ENCODE peak calls at places on chromosomes 13 and 19, in seven cellular contexts. M is stomach; Z is naive thymus-derived CD4-positive, alpha-beta T cell; T is CD8-positive, alpha-beta T cell; N is breast epithelium; F is heart left ventricle; O is PC-3. Q is an unnamed sample.

GRCh38 chr13:44764334-44764733 is 188.2 kb upstream of the TSC22D1 start:
- DNase-seq in M (peak; percentile 70), Z (no peak), T (no peak), N (no peak), F (no peak), O (no peak), Q (no peak)

GRCh38 chr13:50893211-50893852 is 16.3 kb upstream of the RNASEH2B start:
- DNase-seq in M (no peak), Z (peak; percentile 55), T (peak; percentile 53), N (no peak), F (no peak), O (no peak), Q (no peak)

GRCh38 chr19:2221250-2221831 is 14.8 kb downstream of the PLEKHJ1 start:
- DNase-seq in M (no peak), Z (no peak), T (no peak), N (no peak), F (no peak), O (no peak), Q (no peak)

GRCh38 chr19:27890696-27891095 is 1322.3 kb downstream of the UQCRFS1 start:
- DNase-seq in M (no peak), Z (no peak), T (no peak), N (no peak), F (no peak), O (no peak), Q (no peak)

GRCh38 chr19:50607874-50608785 is 31.6 kb downstream of the SYT3 start:
- DNase-seq in M (peak; percentile 42), Z (peak; percentile 38), T (peak; percentile 71), N (no peak), F (peak; percentile 85), O (peak; percentile 34), Q (peak; percentile 60)

GRCh38 chr19:29247051-29247450 is 34.1 kb upstream of the UQCRFS1 start:
- DNase-seq in M (no peak), Z (no peak), T (no peak), N (no peak), F (no peak), O (no peak), Q (no peak)

GRCh38 chr19:13782537-13782936 is 8.3 kb downstream of the C19orf53 start:
- DNase-seq in M (no peak), Z (no peak), T (no peak), N (no peak), F (no peak), O (no peak), Q (no peak)

GRCh38 chr13:24128112-24128511 is 32.4 kb upstream of the SPATA13 start:
- DNase-seq in M (no peak), Z (no peak), T (no peak), N (peak; percentile 59), F (no peak), O (peak; percentile 30), Q (no peak)

GRCh38 chr13:104843328-104843727 is 1692.1 kb downstream of the EFNB2 start:
- DNase-seq in M (no peak), Z (no peak), T (no peak), N (no peak), F (no peak), O (no peak), Q (no peak)

GRCh38 chr13:46086421-46086922 is 18.4 kb downstream of the CPB2 start:
- DNase-seq in M (no peak), Z (no peak), T (no peak), N (no peak), F (no peak), O (no peak), Q (no peak)

GRCh38 chr19:33819875-33820781 is 23.5 kb downstream of the KCTD15 start:
- DNase-seq in M (peak; percentile 88), Z (no peak), T (peak; percentile 65), N (no peak), F (peak; percentile 92), O (peak; percentile 85), Q (peak; percentile 12)

GRCh38 chr13:38661276-38661675 is 25.6 kb upstream of the FREM2 start:
- DNase-seq in M (no peak), Z (no peak), T (no peak), N (no peak), F (no peak), O (no peak), Q (no peak)

GRCh38 chr13:19152403-19152802 is 29.2 kb downstream of the TUBA3C start:
- DNase-seq in M (no peak), Z (no peak), T (no peak), N (no peak), F (peak; percentile 41), O (no peak), Q (no peak)

GRCh38 chr13:106755542-106755941 is 187.6 kb upstream of the ARGLU1 start:
- DNase-seq in M (no peak), Z (no peak), T (no peak), N (no peak), F (no peak), O (no peak), Q (no peak)

GRCh38 chr19:38739440-38740251 is 4.6 kb downstream of the CAPN12 start:
- DNase-seq in M (no peak), Z (no peak), T (no peak), N (no peak), F (no peak), O (no peak), Q (no peak)

GRCh38 chr19:48372904-48373303 is 8.7 kb downstream of the SYNGR4 start:
- DNase-seq in M (no peak), Z (no peak), T (no peak), N (no peak), F (no peak), O (peak; percentile 88), Q (no peak)

GRCh38 chr13:40211586-40211968 is 454.9 kb downstream of the FOXO1 start:
- DNase-seq in M (no peak), Z (no peak), T (no peak), N (no peak), F (no peak), O (no peak), Q (no peak)

GRCh38 chr19:2235396-2236284 is 489 bp downstream of the PLEKHJ1 start:
- DNase-seq in M (peak; percentile 79), Z (no peak), T (no peak), N (no peak), F (no peak), O (no peak), Q (peak; percentile 13)

GRCh38 chr13:40486518-40487163 is 179.8 kb downstream of the FOXO1 start:
- DNase-seq in M (no peak), Z (no peak), T (no peak), N (no peak), F (no peak), O (no peak), Q (no peak)

GRCh38 chr19:10653482-10653731 is 739 bp upstream of the ILF3 start:
- DNase-seq in M (no peak), Z (no peak), T (no peak), N (no peak), F (no peak), O (no peak), Q (no peak)

GRCh38 chr19:10651821-10652220 is 2.3 kb upstream of the ILF3 start:
- DNase-seq in M (no peak), Z (no peak), T (no peak), N (no peak), F (no peak), O (no peak), Q (peak; percentile 28)

GRCh38 chr19:10654610-10655456 is 687 bp downstream of the ILF3 start:
- DNase-seq in M (peak; percentile 35), Z (peak; percentile 19), T (no peak), N (no peak), F (peak; percentile 77), O (peak; percentile 59), Q (peak; percentile 63)

GRCh38 chr19:10653732-10654609 is at the start of gene ILF3:
- DNase-seq in M (peak; percentile 100), Z (peak; percentile 100), T (peak; percentile 100), N (peak; percentile 100), F (peak; percentile 99), O (peak; percentile 100), Q (peak; percentile 100)

GRCh38 chr19:10655457-10656312 is 1.5 kb downstream of the ILF3 start:
- DNase-seq in M (no peak), Z (no peak), T (no peak), N (no peak), F (no peak), O (peak; percentile 39), Q (no peak)
- H3K4me1 ChIP-seq in M (peaks cover 41% of the 10 kb centered on the region), Z (peaks cover 47% of the 10 kb centered on the region), T (peaks cover 56% of the 10 kb centered on the region), N (no peaks in the 10 kb centered on the region), F (peaks cover 68% of the 10 kb centered on the region), O (peaks cover 27% of the 10 kb centered on the region), Q (peaks cover 62% of the 10 kb centered on the region)

GRCh38 chr13:80083516-80084085 is 257.3 kb downstream of the SPRY2 start:
- DNase-seq in M (no peak), Z (no peak), T (no peak), N (no peak), F (no peak), O (no peak), Q (no peak)
- H3K4me3 ChIP-seq in M (no peak overlapping the region), Z (no peak overlapping the region), T (no peak overlapping the region), N (peak overlapping the region; percentile 3), F (no peak overlapping the region), O (no peak overlapping the region), Q (no peak overlapping the region)

GRCh38 chr13:113666324-113666660 is 727 bp upstream of the GRK1 start:
- DNase-seq in M (peak; percentile 11), Z (no peak), T (no peak), N (peak; percentile 12), F (no peak), O (no peak), Q (no peak)

GRCh38 chr13:113665582-113666323 is 1.3 kb upstream of the GRK1 start:
- DNase-seq in M (peak; percentile 20), Z (no peak), T (no peak), N (peak; percentile 24), F (no peak), O (no peak), Q (no peak)

GRCh38 chr13:113667771-113668490 is 912 bp downstream of the GRK1 start:
- DNase-seq in M (peak; percentile 23), Z (no peak), T (no peak), N (peak; percentile 43), F (no peak), O (no peak), Q (no peak)

GRCh38 chr13:113668491-113668971 is 1.5 kb downstream of the GRK1 start:
- DNase-seq in M (peak; percentile 22), Z (no peak), T (no peak), N (peak; percentile 49), F (no peak), O (no peak), Q (no peak)

DNA sequence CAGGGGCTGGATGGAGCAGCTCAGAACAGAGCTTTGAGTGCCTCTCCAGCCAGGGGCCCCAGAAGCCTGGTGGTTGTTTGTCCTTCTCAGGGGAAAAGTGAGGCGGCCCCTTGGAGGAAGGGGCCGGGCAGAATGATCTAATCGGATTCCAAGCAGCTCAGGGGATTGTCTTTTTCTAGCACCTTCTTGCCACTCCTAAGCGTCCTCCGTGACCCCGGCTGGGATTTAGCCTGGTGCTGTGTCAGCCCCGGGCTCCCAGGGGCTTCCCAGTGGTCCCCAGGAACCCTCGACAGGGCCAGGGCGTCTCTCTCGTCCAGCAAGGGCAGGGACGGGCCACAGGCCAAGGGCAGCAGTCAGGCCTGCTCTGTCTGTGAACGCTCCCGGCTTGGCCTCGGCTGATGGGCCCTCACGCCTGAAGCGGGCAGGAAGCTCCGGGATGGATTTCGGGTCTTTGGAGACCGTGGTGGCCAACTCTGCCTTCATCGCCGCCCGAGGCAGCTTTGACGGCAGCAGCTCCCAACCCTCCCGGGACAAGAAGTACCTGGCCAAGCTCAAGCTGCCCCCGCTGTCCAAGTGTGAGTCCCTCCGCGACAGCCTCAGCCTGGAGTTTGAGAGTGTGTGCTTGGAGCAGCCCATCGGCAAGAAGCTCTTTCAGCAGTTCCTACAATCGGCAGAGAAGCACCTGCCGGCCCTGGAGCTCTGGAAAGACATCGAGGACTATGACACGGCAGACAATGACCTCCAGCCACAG is at the start of gene GRK1:
- DNase-seq in M (peak; percentile 22), Z (no peak), T (no peak), N (peak; percentile 47), F (no peak), O (no peak), Q (no peak)
- H3K4me1 ChIP-seq in M (peaks cover 12% of the 10 kb centered on the region), Z (no peaks in the 10 kb centered on the region), T (no peaks in the 10 kb centered on the region), N (no peaks in the 10 kb centered on the region), F (no peaks in the 10 kb centered on the region), O (no peaks in the 10 kb centered on the region), Q (no peaks in the 10 kb centered on the region)

GRCh38 chr19:8893419-8893818 is 61.2 kb downstream of the MBD3L1 start:
- DNase-seq in M (no peak), Z (no peak), T (no peak), N (no peak), F (no peak), O (no peak), Q (no peak)
- H3K4me3 ChIP-seq in M (no peak overlapping the region), Z (no peak overlapping the region), T (no peak overlapping the region), N (no peak overlapping the region), F (no peak overlapping the region), O (no peak overlapping the region), Q (no peak overlapping the region)